ENCODE peak calls at places on chromosome 3, in five cellular contexts. One of them, this sample, is unnamed.

GRCh38 chr3:124778061-124778460 is 47.8 kb downstream of the UMPS start:
- DNase-seq in fibroblast of lung: no peak
- DNase-seq in RWPE1: no peak
- DNase-seq in AG04450: no peak
- DNase-seq in mesendoderm: no peak
- DNase-seq in this sample: no peak

GRCh38 chr3:135975053-135975452 is 9.5 kb downstream of the PPP2R3A start:
- DNase-seq in fibroblast of lung: no peak
- DNase-seq in RWPE1: no peak
- DNase-seq in AG04450: no peak
- DNase-seq in mesendoderm: peak
- DNase-seq in this sample: no peak

GRCh38 chr3:141412087-141412935 is 44.0 kb downstream of the ZBTB38 start:
- DNase-seq in fibroblast of lung: peak
- DNase-seq in RWPE1: peak
- DNase-seq in AG04450: peak
- DNase-seq in mesendoderm: peak
- DNase-seq in this sample: peak

GRCh38 chr3:131960324-131960723 is 74.5 kb downstream of the CPNE4 start:
- DNase-seq in fibroblast of lung: peak
- DNase-seq in RWPE1: no peak
- DNase-seq in AG04450: peak
- DNase-seq in mesendoderm: no peak
- DNase-seq in this sample: no peak

GRCh38 chr3:134448664-134449063 is 37.1 kb downstream of the ANAPC13 start:
- DNase-seq in fibroblast of lung: no peak
- DNase-seq in RWPE1: no peak
- DNase-seq in AG04450: no peak
- DNase-seq in mesendoderm: no peak
- DNase-seq in this sample: no peak

GRCh38 chr3:50204052-50204803 is 843 bp upstream of the SLC38A3 start:
- DNase-seq in fibroblast of lung: no peak
- DNase-seq in RWPE1: no peak
- DNase-seq in AG04450: no peak
- DNase-seq in mesendoderm: no peak
- DNase-seq in this sample: no peak

GRCh38 chr3:43223670-43224364 is 62.5 kb upstream of the SNRK start:
- DNase-seq in fibroblast of lung: peak
- DNase-seq in RWPE1: no peak
- DNase-seq in AG04450: no peak
- DNase-seq in mesendoderm: no peak
- DNase-seq in this sample: no peak

GRCh38 chr3:60080648-60081047 is 1030.8 kb upstream of the CFAP20DC start:
- DNase-seq in fibroblast of lung: no peak
- DNase-seq in RWPE1: no peak
- DNase-seq in AG04450: no peak
- DNase-seq in mesendoderm: no peak
- DNase-seq in this sample: no peak

GRCh38 chr3:126130081-126130855 is 46.3 kb upstream of the SLC41A3 start:
- DNase-seq in fibroblast of lung: no peak
- DNase-seq in RWPE1: no peak
- DNase-seq in AG04450: no peak
- DNase-seq in mesendoderm: no peak
- DNase-seq in this sample: peak

GRCh38 chr3:101159478-101159877 is 160.9 kb downstream of the IMPG2 start:
- DNase-seq in fibroblast of lung: no peak
- DNase-seq in RWPE1: no peak
- DNase-seq in AG04450: no peak
- DNase-seq in mesendoderm: no peak
- DNase-seq in this sample: no peak

DNA sequence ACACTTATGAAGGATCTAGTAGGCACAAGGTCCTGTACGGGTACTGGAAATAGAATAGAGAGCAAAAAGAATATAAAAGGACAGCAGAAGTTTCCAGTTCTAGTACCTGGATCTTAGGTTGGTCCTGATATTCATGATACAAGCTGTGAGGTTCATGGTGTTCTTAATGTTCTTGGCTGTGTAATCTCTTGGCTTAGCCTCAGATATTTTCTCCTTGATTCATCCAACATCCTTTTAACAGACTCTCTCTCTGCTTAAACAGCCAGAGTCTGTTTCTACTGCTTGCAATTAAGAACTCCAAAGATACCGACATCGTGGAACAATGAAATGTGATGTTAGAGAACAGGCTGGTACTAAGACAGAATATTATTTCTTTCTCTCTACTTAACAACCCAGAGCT is 49.9 kb downstream of the CNTN3 start:
- DNase-seq in fibroblast of lung: no peak
- DNase-seq in RWPE1: no peak
- DNase-seq in AG04450: no peak
- DNase-seq in mesendoderm: no peak
- DNase-seq in this sample: no peak
- H3K27ac ChIP-seq in fibroblast of lung: no peak
- H3K27ac ChIP-seq in RWPE1: no peak
- H3K27ac ChIP-seq in AG04450: no peak
- H3K27ac ChIP-seq in mesendoderm: no peak
- H3K27ac ChIP-seq in this sample: no peak

DNA sequence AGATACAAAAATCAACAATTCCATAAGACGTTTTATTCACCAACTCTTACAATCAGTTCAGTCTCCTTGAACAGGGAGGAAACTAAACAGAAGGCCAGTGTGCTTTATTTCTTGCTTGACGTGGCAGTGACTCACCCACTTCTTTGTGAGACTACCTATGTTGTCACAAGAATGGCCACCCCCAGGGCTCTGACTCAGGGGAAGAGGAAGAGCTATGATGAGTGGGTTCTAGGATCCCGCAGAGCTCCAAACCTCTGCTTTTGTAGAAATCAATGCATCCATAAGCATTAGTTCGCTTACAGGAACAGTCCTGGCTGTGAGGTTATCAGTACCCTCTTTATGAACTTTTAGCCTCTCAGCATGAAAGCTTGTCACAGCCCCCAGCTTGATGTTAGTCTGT is 102.7 kb downstream of the SENP2 start:
- DNase-seq in fibroblast of lung: peak
- DNase-seq in RWPE1: peak
- DNase-seq in AG04450: peak
- DNase-seq in mesendoderm: peak
- DNase-seq in this sample: peak
- H3K27ac ChIP-seq in fibroblast of lung: peak
- H3K27ac ChIP-seq in RWPE1: peak
- H3K27ac ChIP-seq in AG04450: peak
- H3K27ac ChIP-seq in mesendoderm: peak
- H3K27ac ChIP-seq in this sample: peak

GRCh38 chr3:182911782-182912111 is 68.6 kb downstream of the DCUN1D1 start:
- DNase-seq in fibroblast of lung: no peak
- DNase-seq in RWPE1: peak
- DNase-seq in AG04450: no peak
- DNase-seq in mesendoderm: no peak
- DNase-seq in this sample: no peak
- H3K27ac ChIP-seq in fibroblast of lung: no peak
- H3K27ac ChIP-seq in RWPE1: peak
- H3K27ac ChIP-seq in AG04450: no peak
- H3K27ac ChIP-seq in mesendoderm: no peak
- H3K27ac ChIP-seq in this sample: no peak

DNA sequence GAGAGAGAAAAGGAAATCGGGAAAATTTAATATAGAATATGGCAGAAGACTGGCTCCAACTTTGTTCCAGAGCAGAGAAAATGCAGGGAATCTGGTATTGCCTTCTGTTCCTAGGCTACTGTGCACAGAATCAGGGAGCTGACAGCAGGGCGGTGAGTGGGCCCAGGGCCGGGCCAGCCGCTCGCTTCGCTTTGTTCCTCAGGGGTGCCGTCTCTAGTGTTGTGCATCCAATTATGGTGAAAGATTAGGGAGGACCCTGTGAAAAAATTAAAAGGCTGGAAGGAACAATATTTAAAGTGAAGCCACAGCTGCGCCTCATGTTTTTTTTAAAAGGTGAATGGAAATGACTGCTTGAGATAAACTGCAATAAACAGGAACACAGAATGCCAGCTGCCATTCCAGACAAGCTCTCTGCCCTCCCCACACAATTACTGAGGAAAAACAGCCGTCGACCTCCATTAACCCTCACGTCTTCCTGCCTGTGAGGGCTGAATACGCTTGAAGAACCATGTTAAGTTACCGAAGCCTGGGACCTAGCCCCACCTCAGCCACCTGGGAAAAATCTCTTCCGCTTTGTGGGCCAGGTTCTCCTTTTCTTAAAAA is 132.0 kb upstream of the IL12A start:
- DNase-seq in fibroblast of lung: no peak
- DNase-seq in RWPE1: no peak
- DNase-seq in AG04450: no peak
- DNase-seq in mesendoderm: no peak
- DNase-seq in this sample: no peak
- H3K27ac ChIP-seq in fibroblast of lung: no peak
- H3K27ac ChIP-seq in RWPE1: peak
- H3K27ac ChIP-seq in AG04450: no peak
- H3K27ac ChIP-seq in mesendoderm: no peak
- H3K27ac ChIP-seq in this sample: no peak

DNA sequence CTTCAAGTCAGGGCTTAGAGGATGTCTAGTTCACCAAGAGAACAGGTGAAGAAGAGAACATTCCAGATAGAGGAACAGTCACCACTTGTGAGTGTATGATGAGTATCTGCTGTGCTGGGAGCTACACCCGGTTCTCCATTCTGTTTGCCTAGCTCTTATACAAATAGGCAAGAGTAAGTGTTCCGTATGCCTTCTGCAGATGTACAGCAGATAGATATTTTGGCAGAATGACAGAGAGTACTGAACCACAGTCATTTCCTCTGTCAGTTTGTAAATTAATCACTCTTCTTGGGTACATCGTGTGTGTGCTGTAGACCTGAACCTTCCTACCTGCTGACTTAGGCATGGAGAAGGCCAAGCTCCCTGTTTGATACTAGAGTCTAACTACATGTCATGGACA is 108.3 kb upstream of the CTDSPL start:
- DNase-seq in fibroblast of lung: no peak
- DNase-seq in RWPE1: no peak
- DNase-seq in AG04450: no peak
- DNase-seq in mesendoderm: no peak
- DNase-seq in this sample: no peak
- H3K27ac ChIP-seq in fibroblast of lung: no peak
- H3K27ac ChIP-seq in RWPE1: no peak
- H3K27ac ChIP-seq in AG04450: no peak
- H3K27ac ChIP-seq in mesendoderm: no peak
- H3K27ac ChIP-seq in this sample: no peak

GRCh38 chr3:172082820-172083513 is 43.6 kb downstream of the FNDC3B start:
- DNase-seq in fibroblast of lung: no peak
- DNase-seq in RWPE1: no peak
- DNase-seq in AG04450: no peak
- DNase-seq in mesendoderm: no peak
- DNase-seq in this sample: no peak
- H3K27ac ChIP-seq in fibroblast of lung: peak
- H3K27ac ChIP-seq in RWPE1: no peak
- H3K27ac ChIP-seq in AG04450: peak
- H3K27ac ChIP-seq in mesendoderm: no peak
- H3K27ac ChIP-seq in this sample: peak

DNA sequence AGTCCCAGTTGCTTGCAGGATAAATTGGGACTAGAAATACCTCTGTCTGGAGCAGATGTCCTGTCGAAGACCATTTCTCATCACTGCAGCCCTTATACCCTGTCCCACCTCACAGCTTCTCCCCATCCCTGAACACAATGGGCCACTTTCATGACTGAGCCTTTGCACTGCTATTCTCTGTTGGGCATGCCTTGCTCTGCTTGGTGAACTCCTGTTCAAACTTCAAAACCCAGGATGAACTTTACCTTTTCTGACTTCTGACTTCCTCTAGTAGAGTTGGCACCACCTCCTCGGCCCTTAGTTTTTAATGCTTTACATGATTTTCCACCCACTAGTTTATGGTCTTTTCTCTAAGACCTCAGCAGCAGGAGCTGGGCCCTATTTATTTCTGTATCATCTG is 48.4 kb downstream of the ST6GAL1 start:
- DNase-seq in fibroblast of lung: no peak
- DNase-seq in RWPE1: no peak
- DNase-seq in AG04450: no peak
- DNase-seq in mesendoderm: no peak
- DNase-seq in this sample: no peak
- H3K27ac ChIP-seq in fibroblast of lung: no peak
- H3K27ac ChIP-seq in RWPE1: no peak
- H3K27ac ChIP-seq in AG04450: no peak
- H3K27ac ChIP-seq in mesendoderm: no peak
- H3K27ac ChIP-seq in this sample: peak

GRCh38 chr3:184177331-184177731 is 2.7 kb downstream of the AP2M1 start:
- DNase-seq in fibroblast of lung: peak
- DNase-seq in RWPE1: no peak
- DNase-seq in AG04450: no peak
- DNase-seq in mesendoderm: peak
- DNase-seq in this sample: no peak

GRCh38 chr3:184176377-184177330 is 2.0 kb downstream of the AP2M1 start:
- DNase-seq in fibroblast of lung: peak
- DNase-seq in RWPE1: peak
- DNase-seq in AG04450: peak
- DNase-seq in mesendoderm: peak
- DNase-seq in this sample: peak

GRCh38 chr3:184175506-184175905 is 851 bp downstream of the AP2M1 start:
- DNase-seq in fibroblast of lung: no peak
- DNase-seq in RWPE1: no peak
- DNase-seq in AG04450: no peak
- DNase-seq in mesendoderm: peak
- DNase-seq in this sample: peak

GRCh38 chr3:184174646-184175492 is at the start of gene AP2M1:
- DNase-seq in fibroblast of lung: peak
- DNase-seq in RWPE1: peak
- DNase-seq in AG04450: peak
- DNase-seq in mesendoderm: peak
- DNase-seq in this sample: peak

GRCh38 chr3:184175981-184176376 is 1.3 kb downstream of the AP2M1 start:
- DNase-seq in fibroblast of lung: no peak
- DNase-seq in RWPE1: no peak
- DNase-seq in AG04450: no peak
- DNase-seq in mesendoderm: no peak
- DNase-seq in this sample: no peak
- H3K27ac ChIP-seq in fibroblast of lung: peak
- H3K27ac ChIP-seq in RWPE1: peak
- H3K27ac ChIP-seq in AG04450: peak
- H3K27ac ChIP-seq in mesendoderm: peak
- H3K27ac ChIP-seq in this sample: peak

GRCh38 chr3:64687381-64687780 is 419 bp downstream of the ADAMTS9 start:
- DNase-seq in fibroblast of lung: no peak
- DNase-seq in RWPE1: no peak
- DNase-seq in AG04450: no peak
- DNase-seq in mesendoderm: no peak
- DNase-seq in this sample: no peak

GRCh38 chr3:64685331-64685799 is 2.4 kb downstream of the ADAMTS9 start:
- DNase-seq in fibroblast of lung: peak
- DNase-seq in RWPE1: no peak
- DNase-seq in AG04450: no peak
- DNase-seq in mesendoderm: no peak
- DNase-seq in this sample: no peak

GRCh38 chr3:64686446-64686908 is 1.3 kb downstream of the ADAMTS9 start:
- DNase-seq in fibroblast of lung: no peak
- DNase-seq in RWPE1: no peak
- DNase-seq in AG04450: no peak
- DNase-seq in mesendoderm: peak
- DNase-seq in this sample: peak

GRCh38 chr3:64685800-64686445 is 1.9 kb downstream of the ADAMTS9 start:
- DNase-seq in fibroblast of lung: peak
- DNase-seq in RWPE1: peak
- DNase-seq in AG04450: peak
- DNase-seq in mesendoderm: peak
- DNase-seq in this sample: peak

GRCh38 chr3:64684715-64685261 is 3.0 kb downstream of the ADAMTS9 start:
- DNase-seq in fibroblast of lung: peak
- DNase-seq in RWPE1: no peak
- DNase-seq in AG04450: no peak
- DNase-seq in mesendoderm: peak
- DNase-seq in this sample: peak
- H3K27ac ChIP-seq in fibroblast of lung: peak
- H3K27ac ChIP-seq in RWPE1: no peak
- H3K27ac ChIP-seq in AG04450: no peak
- H3K27ac ChIP-seq in mesendoderm: no peak
- H3K27ac ChIP-seq in this sample: peak

GRCh38 chr3:51984269-51984647 is 923 bp downstream of the ACY1 start:
- DNase-seq in fibroblast of lung: no peak
- DNase-seq in RWPE1: no peak
- DNase-seq in AG04450: no peak
- DNase-seq in mesendoderm: no peak
- DNase-seq in this sample: no peak
- H3K27ac ChIP-seq in fibroblast of lung: peak
- H3K27ac ChIP-seq in RWPE1: peak
- H3K27ac ChIP-seq in AG04450: peak
- H3K27ac ChIP-seq in mesendoderm: no peak
- H3K27ac ChIP-seq in this sample: peak

This sample was measured in PC-9.